ENCODE peak calls at places on chromosomes 2 and 18, in five cellular contexts. M is GM23248, A is memory B cell, P is NCI-H748 treated with DMSO at 0.1 percent for 48 hours, B is KG1. V is an unnamed sample.

GRCh38 chr2:70822843-70823629 is 2.6 kb upstream of the CLEC4F start:
- DNase-seq in B (no peak), A (no peak), M (no peak), P (no peak), V (no peak)

GRCh38 chr2:109528811-109529501 is 84.8 kb downstream of the SEPTIN10 start:
- DNase-seq in A (no peak), B (no peak), P (no peak), M (no peak), V (no peak)

GRCh38 chr2:240227538-240228428 is 87.3 kb upstream of the OTOS start:
- DNase-seq in B (no peak), M (no peak), P (no peak), A (no peak), V (no peak)

GRCh38 chr2:46117379-46117778 is 179.8 kb upstream of the EPAS1 start:
- DNase-seq in A (no peak), P (no peak), M (peak), B (no peak), V (no peak)

GRCh38 chr2:85953476-85953875 is 64.7 kb upstream of the ST3GAL5 start:
- DNase-seq in M (peak), A (no peak), B (no peak), P (no peak), V (no peak)

GRCh38 chr2:184730288-184730687 is 132.0 kb downstream of the ZNF804A start:
- DNase-seq in A (no peak), B (no peak), P (no peak), M (no peak), V (no peak)

GRCh38 chr18:50429207-50429948 is 54.5 kb downstream of the SKA1 start:
- DNase-seq in B (no peak), A (peak), P (peak), M (peak), V (no peak)

GRCh38 chr18:56538756-56539155 is 99.6 kb downstream of the TXNL1 start:
- DNase-seq in M (peak), B (no peak), P (no peak), A (no peak), V (no peak)

GRCh38 chr2:157015015-157015575 is 242.4 kb upstream of the GALNT5 start:
- DNase-seq in P (no peak), M (no peak), B (no peak), A (no peak), V (no peak)

GRCh38 chr2:3741867-3742602 is 38.7 kb downstream of the DCDC2C start:
- DNase-seq in M (no peak), A (no peak), B (no peak), P (no peak), V (no peak)

GRCh38 chr2:104638795-104639194 is 215.1 kb upstream of the POU3F3 start:
- DNase-seq in A (no peak), B (no peak), M (no peak), P (no peak), V (no peak)

GRCh38 chr2:25712455-25712854 is 39.1 kb upstream of the DTNB start:
- DNase-seq in B (no peak), M (no peak), A (no peak), P (no peak), V (no peak)

GRCh38 chr2:84038866-84039265 is 420.2 kb downstream of the SUCLG1 start:
- DNase-seq in M (no peak), A (no peak), B (no peak), P (no peak), V (no peak)

GRCh38 chr2:50509852-50510251 is 522.1 kb downstream of the NRXN1 start:
- DNase-seq in A (no peak), P (no peak), B (no peak), M (no peak), V (no peak)